ENCODE peak calls at places on chromosomes 4 and X, in four cellular contexts. One of them, this sample, is unnamed.

GRCh38 chr4:185405296-185405999 is 8.8 kb downstream of the ANKRD37 start:
- DNase-seq in fibroblast of mammary gland: no peak
- DNase-seq in activated CD4-positive, alpha-beta T cell treated with anti-CD3 and anti-CD28 coated beads for 4 hours: no peak
- DNase-seq in skeletal muscle cell: no peak
- DNase-seq in this sample: no peak

GRCh38 chr4:5037553-5038551 is 13.4 kb upstream of the STK32B start:
- DNase-seq in skeletal muscle cell: peak
- DNase-seq in fibroblast of mammary gland: peak
- DNase-seq in activated CD4-positive, alpha-beta T cell treated with anti-CD3 and anti-CD28 coated beads for 4 hours: no peak
- DNase-seq in this sample: no peak

GRCh38 chrX:85980286-85980685 is 67.1 kb downstream of the CHM start:
- DNase-seq in skeletal muscle cell: no peak
- DNase-seq in fibroblast of mammary gland: no peak
- DNase-seq in activated CD4-positive, alpha-beta T cell treated with anti-CD3 and anti-CD28 coated beads for 4 hours: no peak
- DNase-seq in this sample: no peak

GRCh38 chr4:13618212-13618806 is 9.2 kb downstream of the BOD1L1 start:
- DNase-seq in activated CD4-positive, alpha-beta T cell treated with anti-CD3 and anti-CD28 coated beads for 4 hours: no peak
- DNase-seq in fibroblast of mammary gland: no peak
- DNase-seq in skeletal muscle cell: no peak
- DNase-seq in this sample: no peak

GRCh38 chr4:145307763-145308430 is 127.5 kb upstream of the OTUD4 start:
- DNase-seq in skeletal muscle cell: no peak
- DNase-seq in fibroblast of mammary gland: no peak
- DNase-seq in activated CD4-positive, alpha-beta T cell treated with anti-CD3 and anti-CD28 coated beads for 4 hours: no peak
- DNase-seq in this sample: no peak

GRCh38 chr4:87066403-87067119 is 131.8 kb downstream of the AFF1 start:
- DNase-seq in activated CD4-positive, alpha-beta T cell treated with anti-CD3 and anti-CD28 coated beads for 4 hours: no peak
- DNase-seq in skeletal muscle cell: no peak
- DNase-seq in fibroblast of mammary gland: peak
- DNase-seq in this sample: no peak

GRCh38 chr4:110275871-110276270 is 77.5 kb upstream of the ELOVL6 start:
- DNase-seq in fibroblast of mammary gland: peak
- DNase-seq in skeletal muscle cell: peak
- DNase-seq in activated CD4-positive, alpha-beta T cell treated with anti-CD3 and anti-CD28 coated beads for 4 hours: no peak
- DNase-seq in this sample: no peak

GRCh38 chr4:7420661-7421040 is 14.1 kb downstream of the PSAPL1 start:
- DNase-seq in activated CD4-positive, alpha-beta T cell treated with anti-CD3 and anti-CD28 coated beads for 4 hours: no peak
- DNase-seq in fibroblast of mammary gland: no peak
- DNase-seq in skeletal muscle cell: no peak
- DNase-seq in this sample: no peak

GRCh38 chr4:91280551-91281290 is 1023.0 kb upstream of the GRID2 start:
- DNase-seq in skeletal muscle cell: no peak
- DNase-seq in activated CD4-positive, alpha-beta T cell treated with anti-CD3 and anti-CD28 coated beads for 4 hours: no peak
- DNase-seq in fibroblast of mammary gland: no peak
- DNase-seq in this sample: no peak

GRCh38 chr4:74005528-74005927 is 7.1 kb upstream of the CXCL5 start:
- DNase-seq in activated CD4-positive, alpha-beta T cell treated with anti-CD3 and anti-CD28 coated beads for 4 hours: no peak
- DNase-seq in skeletal muscle cell: no peak
- DNase-seq in fibroblast of mammary gland: peak
- DNase-seq in this sample: no peak

GRCh38 chrX:17987783-17988182 is 126.7 kb upstream of the RAI2 start:
- DNase-seq in activated CD4-positive, alpha-beta T cell treated with anti-CD3 and anti-CD28 coated beads for 4 hours: no peak
- DNase-seq in fibroblast of mammary gland: no peak
- DNase-seq in skeletal muscle cell: no peak
- DNase-seq in this sample: no peak

GRCh38 chrX:100928660-100929613 is at the start of gene XKRX:
- DNase-seq in skeletal muscle cell: no peak
- DNase-seq in fibroblast of mammary gland: peak
- DNase-seq in activated CD4-positive, alpha-beta T cell treated with anti-CD3 and anti-CD28 coated beads for 4 hours: peak
- DNase-seq in this sample: no peak

GRCh38 chr4:37602454-37603069 is 83.6 kb downstream of the RELL1 start:
- DNase-seq in activated CD4-positive, alpha-beta T cell treated with anti-CD3 and anti-CD28 coated beads for 4 hours: no peak
- DNase-seq in fibroblast of mammary gland: no peak
- DNase-seq in skeletal muscle cell: no peak
- DNase-seq in this sample: no peak

GRCh38 chrX:19709117-19709811 is 178.1 kb downstream of the SH3KBP1 start:
- DNase-seq in skeletal muscle cell: no peak
- DNase-seq in fibroblast of mammary gland: no peak
- DNase-seq in activated CD4-positive, alpha-beta T cell treated with anti-CD3 and anti-CD28 coated beads for 4 hours: no peak
- DNase-seq in this sample: no peak

GRCh38 chr4:104976258-104976657 is 170.4 kb upstream of the TET2 start:
- DNase-seq in skeletal muscle cell: no peak
- DNase-seq in fibroblast of mammary gland: no peak
- DNase-seq in activated CD4-positive, alpha-beta T cell treated with anti-CD3 and anti-CD28 coated beads for 4 hours: no peak
- DNase-seq in this sample: no peak

GRCh38 chr4:123250843-123251242 is 145.8 kb upstream of the SPRY1 start:
- DNase-seq in skeletal muscle cell: no peak
- DNase-seq in activated CD4-positive, alpha-beta T cell treated with anti-CD3 and anti-CD28 coated beads for 4 hours: no peak
- DNase-seq in fibroblast of mammary gland: peak
- DNase-seq in this sample: no peak

GRCh38 chr4:151667025-151667424 is 93.8 kb downstream of the GATB start:
- DNase-seq in activated CD4-positive, alpha-beta T cell treated with anti-CD3 and anti-CD28 coated beads for 4 hours: no peak
- DNase-seq in skeletal muscle cell: no peak
- DNase-seq in fibroblast of mammary gland: peak
- DNase-seq in this sample: no peak

GRCh38 chrX:16573781-16574180 is 76.2 kb upstream of the S100G start:
- DNase-seq in activated CD4-positive, alpha-beta T cell treated with anti-CD3 and anti-CD28 coated beads for 4 hours: no peak
- DNase-seq in skeletal muscle cell: peak
- DNase-seq in fibroblast of mammary gland: peak
- DNase-seq in this sample: no peak

GRCh38 chrX:48540015-48540350 is 469 bp downstream of the TBC1D25 start:
- DNase-seq in skeletal muscle cell: no peak
- DNase-seq in fibroblast of mammary gland: peak
- DNase-seq in activated CD4-positive, alpha-beta T cell treated with anti-CD3 and anti-CD28 coated beads for 4 hours: peak
- DNase-seq in this sample: peak

GRCh38 chr4:20603671-20604313 is 96.5 kb upstream of the PACRGL start:
- DNase-seq in skeletal muscle cell: peak
- DNase-seq in fibroblast of mammary gland: peak
- DNase-seq in activated CD4-positive, alpha-beta T cell treated with anti-CD3 and anti-CD28 coated beads for 4 hours: no peak
- DNase-seq in this sample: no peak

GRCh38 chr4:142846105-142846728 is at the start of gene INPP4B:
- DNase-seq in activated CD4-positive, alpha-beta T cell treated with anti-CD3 and anti-CD28 coated beads for 4 hours: peak
- DNase-seq in skeletal muscle cell: peak
- DNase-seq in fibroblast of mammary gland: peak
- DNase-seq in this sample: no peak

GRCh38 chr4:163107754-163108153 is 58.9 kb downstream of the NAF1 start:
- DNase-seq in activated CD4-positive, alpha-beta T cell treated with anti-CD3 and anti-CD28 coated beads for 4 hours: no peak
- DNase-seq in skeletal muscle cell: no peak
- DNase-seq in fibroblast of mammary gland: peak
- DNase-seq in this sample: peak

GRCh38 chrX:107565005-107565404 is 63.3 kb upstream of the PRPS1 start:
- DNase-seq in skeletal muscle cell: no peak
- DNase-seq in fibroblast of mammary gland: no peak
- DNase-seq in activated CD4-positive, alpha-beta T cell treated with anti-CD3 and anti-CD28 coated beads for 4 hours: no peak
- DNase-seq in this sample: no peak

GRCh38 chrX:71616672-71617529 is 1.4 kb downstream of the CXCR3 start:
- DNase-seq in fibroblast of mammary gland: no peak
- DNase-seq in activated CD4-positive, alpha-beta T cell treated with anti-CD3 and anti-CD28 coated beads for 4 hours: no peak
- DNase-seq in skeletal muscle cell: no peak
- DNase-seq in this sample: no peak

GRCh38 chrX:74434336-74434735 is 13.0 kb downstream of the SLC16A2 start:
- DNase-seq in fibroblast of mammary gland: no peak
- DNase-seq in activated CD4-positive, alpha-beta T cell treated with anti-CD3 and anti-CD28 coated beads for 4 hours: no peak
- DNase-seq in skeletal muscle cell: no peak
- DNase-seq in this sample: no peak

GRCh38 chr4:38034986-38035882 is 75.0 kb downstream of the PTTG2 start:
- DNase-seq in fibroblast of mammary gland: peak
- DNase-seq in activated CD4-positive, alpha-beta T cell treated with anti-CD3 and anti-CD28 coated beads for 4 hours: peak
- DNase-seq in skeletal muscle cell: peak
- DNase-seq in this sample: peak